ENCODE peak calls at places on chromosomes 16 and 17, in four cellular contexts. T is AG10803, P is neural progenitor cell, B is AG09309. I is an unnamed sample.

GRCh38 chr16:56825821-56826220 is 39.2 kb upstream of the SLC12A3 start:
- DNase-seq in P (no peak), T (peak), B (no peak), I (no peak)

GRCh38 chr17:82729479-82730260 is 5.7 kb upstream of the FN3K start:
- DNase-seq in B (no peak), T (no peak), P (no peak), I (no peak)

GRCh38 chr17:20098314-20098713 is 89.2 kb downstream of the SPECC1 start:
- DNase-seq in P (no peak), T (no peak), B (no peak), I (no peak)

GRCh38 chr17:56737741-56738161 is 96.0 kb downstream of the C17orf67 start:
- DNase-seq in B (peak), P (no peak), T (peak), I (no peak)

GRCh38 chr17:55433629-55434422 is 12.2 kb upstream of the MMD start:
- DNase-seq in P (no peak), T (peak), B (peak), I (no peak)

GRCh38 chr16:57781741-57782606 is 20.3 kb downstream of the KIFC3 start:
- DNase-seq in B (peak), T (peak), P (no peak), I (no peak)

GRCh38 chr17:19494961-19495806 is 38.5 kb upstream of the SLC47A1 start:
- DNase-seq in P (no peak), T (no peak), B (no peak), I (no peak)

GRCh38 chr17:71632328-71632727 is 488.5 kb upstream of the SOX9 start:
- DNase-seq in T (peak), B (no peak), P (no peak), I (no peak)

GRCh38 chr17:71334041-71334781 is 786.6 kb upstream of the SOX9 start:
- DNase-seq in B (no peak), T (peak), P (peak), I (no peak)

GRCh38 chr16:56206951-56207350 is 15.7 kb downstream of the GNAO1 start:
- DNase-seq in T (no peak), B (no peak), P (no peak), I (no peak)

GRCh38 chr16:88309905-88310259 is 72.9 kb upstream of the ZNF469 start:
- DNase-seq in B (no peak), T (no peak), P (no peak), I (no peak)
- TF ChIP-seq CTCF in B (no peak), T (no peak), P (peak), I (no peak)

GRCh38 chr17:75504347-75505151 is 10.8 kb downstream of the CASKIN2 start:
- DNase-seq in P (peak), T (peak), B (no peak), I (no peak)
- TF ChIP-seq CTCF in P (peak), T (peak), B (peak), I (peak)

DNA sequence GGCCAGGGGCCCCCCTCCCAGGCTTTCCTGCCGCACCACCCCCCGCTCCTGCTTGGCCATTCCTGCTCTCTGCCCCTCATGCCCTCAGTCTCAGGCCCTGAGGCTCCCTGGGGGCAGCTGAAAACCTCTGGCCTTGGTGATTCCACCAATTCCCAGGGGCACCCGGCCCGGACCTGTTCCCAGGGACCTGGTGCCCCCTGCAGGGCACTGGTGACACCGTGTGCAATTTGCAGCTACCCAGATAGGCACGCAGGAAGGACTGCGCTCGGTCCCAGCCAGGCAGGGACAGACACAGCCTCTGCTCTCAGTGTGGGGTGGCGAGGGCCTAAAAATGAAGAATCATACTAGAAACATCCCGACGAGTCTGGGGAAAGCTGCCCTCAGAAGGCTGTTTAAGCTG is 13.4 kb downstream of the WFDC1 start:
- DNase-seq in B (no peak), P (peak), T (peak), I (no peak)
- TF ChIP-seq CTCF in B (peak), P (peak), T (peak), I (peak)

GRCh38 chr16:68263559-68264127 is 683 bp upstream of the SLC7A6 start:
- DNase-seq in P (no peak), B (no peak), T (no peak), I (no peak)
- TF ChIP-seq CTCF in P (no peak), B (no peak), T (no peak), I (no peak)

GRCh38 chr17:42577532-42578281 is at the start of gene PSMC3IP:
- DNase-seq in B (peak), P (peak), T (peak), I (peak)
- TF ChIP-seq CTCF in B (peak), P (peak), T (peak), I (no peak)

GRCh38 chr16:9119795-9120194 is 28.4 kb downstream of the HAPSTR1 start:
- DNase-seq in T (peak), B (peak), P (no peak), I (no peak)
- TF ChIP-seq CTCF in T (peak), B (peak), P (no peak), I (no peak)

DNA sequence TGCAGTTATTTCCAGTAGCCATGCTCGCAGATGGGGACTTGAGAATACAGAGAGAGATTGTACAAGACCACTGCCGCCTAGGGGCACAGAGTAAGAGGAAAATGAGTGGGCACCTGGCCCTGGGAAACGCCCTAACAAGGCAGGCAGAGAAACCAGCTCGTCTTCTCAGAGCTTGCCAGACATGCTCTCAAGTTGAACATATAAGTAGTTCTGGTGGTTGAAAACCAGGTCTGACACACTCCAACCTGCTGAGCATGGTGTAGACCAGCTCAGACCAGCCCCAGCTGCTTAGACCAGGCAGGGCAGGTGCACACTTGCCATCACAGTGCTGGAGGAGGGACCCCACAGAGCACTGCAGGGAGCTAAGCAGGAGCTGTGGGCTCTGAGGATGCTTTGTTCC is 250.5 kb downstream of the CPPED1 start:
- DNase-seq in P (no peak), T (no peak), B (no peak), I (no peak)
- TF ChIP-seq CTCF in P (no peak), T (no peak), B (no peak), I (no peak)

GRCh38 chr16:88705746-88706287 is 391 bp downstream of the RNF166 start:
- DNase-seq in B (no peak), T (no peak), P (peak), I (no peak)

GRCh38 chr16:88705076-88705684 is 1.0 kb downstream of the RNF166 start:
- DNase-seq in P (no peak), B (no peak), T (peak), I (no peak)

GRCh38 chr16:88703486-88704309 is 2.5 kb downstream of the RNF166 start:
- DNase-seq in T (no peak), P (no peak), B (no peak), I (no peak)

GRCh38 chr16:88706965-88707871 is 915 bp downstream of the CTU2 start:
- DNase-seq in B (no peak), P (no peak), T (no peak), I (no peak)

GRCh38 chr16:88706288-88706964 is at the start of the genes CTU2 and RNF166:
- DNase-seq in P (peak), T (peak), B (peak), I (peak)
- TF ChIP-seq CTCF in P (no peak), T (no peak), B (no peak), I (no peak)

DNA sequence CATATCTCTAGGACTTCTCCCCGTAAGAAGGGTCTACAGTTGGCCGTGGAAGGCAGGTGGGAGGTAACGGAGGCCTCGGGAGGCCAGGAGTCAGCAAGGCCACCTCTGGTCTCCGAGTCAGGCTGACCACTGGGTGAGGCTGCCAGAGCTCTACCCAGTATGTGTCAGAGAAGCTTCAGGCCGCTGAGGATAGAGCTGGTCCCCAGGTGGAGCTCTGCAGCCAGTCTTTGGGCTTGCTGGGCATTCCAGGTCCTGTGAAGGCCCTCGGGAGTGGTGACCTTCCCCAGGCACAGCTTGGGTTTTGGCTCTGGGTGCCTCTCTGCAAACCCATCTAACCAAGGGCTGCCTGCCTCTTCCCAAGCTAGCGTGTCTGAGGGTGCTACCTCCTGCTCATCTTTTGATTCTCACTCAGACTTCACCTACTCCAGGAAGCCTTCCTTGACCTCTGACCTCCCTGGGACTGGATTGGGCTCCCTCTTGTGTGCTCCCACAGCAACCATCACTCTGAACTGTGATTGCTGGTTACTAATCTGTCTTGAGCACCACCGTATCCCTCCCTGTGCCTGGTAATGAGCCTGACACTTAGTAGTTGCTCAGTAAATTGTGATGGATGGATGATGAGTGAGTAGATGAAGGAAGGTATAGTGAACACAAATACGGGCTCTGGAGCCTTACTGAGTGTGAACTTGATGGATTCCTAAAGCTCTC is 22.3 kb downstream of the RHBDL3 start:
- DNase-seq in B (no peak), P (no peak), T (no peak), I (no peak)
- TF ChIP-seq CTCF in B (no peak), P (no peak), T (no peak), I (no peak)

GRCh38 chr17:68794636-68795503 is 160.3 kb downstream of the ABCA8 start:
- DNase-seq in B (no peak), T (peak), P (no peak), I (no peak)
- TF ChIP-seq CTCF in B (peak), T (peak), P (peak), I (peak)